ENCODE peak calls at places on chromosomes 5 and 9, in nine cellular contexts. N is IMR-90; S is astrocyte of the cerebellum; X is CD4-positive, alpha-beta memory T cell; M is suprapubic skin; L is cardiac fibroblast; C is upper lobe of right lung; K is GM23338; Y is NB4. W is an unnamed sample.

GRCh38 chr5:1511651-1512540 is 11.9 kb downstream of the LPCAT1 start:
- DNase-seq in N (peak), K (no peak), S (no peak), L (peak), M (peak), X (no peak), Y (peak), C (peak), W (no peak)

GRCh38 chr9:125969868-125970267 is 222.7 kb downstream of the PBX3 start:
- DNase-seq in S (no peak), N (no peak), M (no peak), C (no peak), L (no peak), Y (no peak), K (no peak), X (no peak), W (no peak)

GRCh38 chr5:8691221-8691620 is 822.3 kb downstream of the MTRR start:
- DNase-seq in L (no peak), X (no peak), N (no peak), M (no peak), Y (no peak), S (no peak), C (no peak), K (no peak), W (no peak)

GRCh38 chr5:16588434-16589214 is 28.2 kb downstream of the RETREG1 start:
- DNase-seq in C (no peak), K (no peak), Y (no peak), S (no peak), X (no peak), L (no peak), M (no peak), N (no peak), W (no peak)

GRCh38 chr9:117622347-117622746 is 81.9 kb upstream of the TLR4 start:
- DNase-seq in X (no peak), L (peak), C (no peak), K (peak), S (no peak), M (no peak), Y (peak), N (no peak), W (no peak)

GRCh38 chr9:96858670-96859069 is 4.4 kb upstream of the ZNF782 start:
- DNase-seq in Y (no peak), M (no peak), X (no peak), L (no peak), C (no peak), N (no peak), K (no peak), S (no peak), W (no peak)

GRCh38 chr9:116494815-116495634 is 192.1 kb upstream of the TRIM32 start:
- DNase-seq in L (peak), X (peak), N (no peak), M (no peak), K (peak), Y (peak), S (no peak), C (no peak), W (no peak)

GRCh38 chr9:20355022-20355421 is 267.3 kb downstream of the MLLT3 start:
- DNase-seq in S (no peak), N (peak), L (peak), C (no peak), X (no peak), Y (no peak), K (no peak), M (no peak), W (no peak)

GRCh38 chr5:108148715-108149139 is 233.2 kb downstream of the FBXL17 start:
- DNase-seq in N (peak), Y (peak), C (no peak), K (peak), S (peak), L (peak), X (no peak), M (no peak), W (no peak)

GRCh38 chr5:139700711-139701693 is 52.9 kb downstream of the CXXC5 start:
- DNase-seq in L (no peak), X (no peak), M (no peak), N (no peak), S (no peak), Y (peak), C (no peak), K (peak), W (no peak)

GRCh38 chr5:56840597-56840996 is 25.2 kb downstream of the MAP3K1 start:
- DNase-seq in K (no peak), M (no peak), L (no peak), C (no peak), Y (no peak), S (no peak), X (no peak), N (no peak), W (no peak)

GRCh38 chr5:110048508-110048907 is 358.8 kb downstream of the MAN2A1 start:
- DNase-seq in S (no peak), Y (no peak), C (no peak), N (no peak), M (no peak), L (no peak), K (peak), X (no peak), W (no peak)

GRCh38 chr9:15277400-15278137 is 29.4 kb downstream of the TTC39B start:
- DNase-seq in Y (peak), K (peak), M (no peak), S (peak), X (peak), C (no peak), N (peak), L (peak), W (no peak)

GRCh38 chr5:142506046-142506445 is 179.8 kb downstream of the FGF1 start:
- DNase-seq in Y (no peak), N (peak), S (peak), C (no peak), X (no peak), M (no peak), K (no peak), L (peak), W (peak)

GRCh38 chr5:16579142-16579541 is 37.7 kb downstream of the RETREG1 start:
- DNase-seq in M (no peak), X (no peak), K (no peak), L (no peak), S (no peak), Y (no peak), N (no peak), C (no peak), W (no peak)

GRCh38 chr9:27618066-27618465 is 44.8 kb upstream of the C9orf72 start:
- DNase-seq in L (no peak), Y (no peak), M (no peak), N (no peak), S (no peak), K (no peak), C (no peak), X (no peak), W (no peak)

GRCh38 chr9:79184821-79185220 is 386.9 kb upstream of the TLE4 start:
- DNase-seq in N (peak), Y (no peak), K (no peak), M (no peak), S (no peak), L (no peak), C (no peak), X (no peak), W (no peak)

GRCh38 chr9:119556129-119556875 is 187.1 kb upstream of the BRINP1 start:
- DNase-seq in M (peak), X (peak), Y (peak), C (peak), K (peak), L (peak), S (peak), N (peak), W (peak)
- H3K4me3 ChIP-seq in M (peak), X (no peak), Y (no peak), C (peak), K (peak), L (peak), S (peak), N (peak), W (peak)

DNA sequence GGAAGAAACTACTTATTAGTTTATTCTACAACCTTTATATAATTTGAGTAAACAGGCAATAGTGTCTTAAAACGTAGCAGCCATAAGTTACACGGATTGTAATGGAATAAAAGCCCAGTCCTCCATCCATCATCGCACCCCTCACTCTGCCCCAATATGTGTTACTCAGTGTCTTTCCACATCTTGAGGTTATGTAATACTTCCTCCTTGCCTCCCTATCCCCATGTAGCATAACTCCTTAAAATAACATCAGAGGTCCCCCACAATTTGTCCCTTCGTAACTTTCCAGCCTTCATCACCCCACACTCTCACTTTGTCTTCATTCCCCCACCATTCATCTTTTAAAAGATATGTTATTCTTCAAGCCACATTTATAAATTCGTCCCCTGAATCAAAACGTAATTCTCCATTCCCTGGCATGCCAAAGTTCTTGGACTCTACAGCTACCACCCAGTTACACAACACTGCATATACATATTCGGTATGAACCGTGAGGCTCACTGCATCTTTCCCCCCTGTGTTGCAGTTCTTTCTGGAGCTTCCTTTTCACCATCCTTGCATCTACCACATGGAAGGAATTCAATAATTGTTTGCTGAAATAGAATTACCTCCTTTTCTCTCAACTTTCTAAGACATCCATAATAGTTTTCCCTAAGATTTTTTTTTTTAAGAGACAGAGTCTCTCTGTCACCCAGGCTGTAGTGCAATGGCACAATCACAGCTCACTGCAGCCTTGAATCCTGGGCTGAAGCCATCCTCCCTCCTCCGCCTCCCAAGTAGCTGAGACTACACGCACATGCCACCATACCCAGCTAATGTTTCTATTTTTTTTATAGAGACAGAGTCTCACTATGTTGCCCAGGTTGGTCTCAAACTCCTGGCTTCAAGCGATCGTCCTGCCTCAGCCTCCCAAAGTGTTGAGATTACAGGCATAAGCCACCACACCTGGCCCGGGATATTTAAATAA is 3.4 kb downstream of the LPAR1 start:
- DNase-seq in S (no peak), Y (peak), M (no peak), N (peak), X (no peak), K (no peak), C (no peak), L (peak), W (no peak)
- H3K4me3 ChIP-seq in S (no peak), Y (no peak), M (peak), N (peak), X (no peak), K (no peak), C (no peak), L (no peak), W (no peak)

GRCh38 chr5:146331257-146331822 is 7.3 kb upstream of the POU4F3 start:
- DNase-seq in N (no peak), M (no peak), S (no peak), K (peak), Y (no peak), C (no peak), L (no peak), X (no peak), W (no peak)

GRCh38 chr5:146337928-146338327 is 711 bp upstream of the POU4F3 start:
- DNase-seq in N (no peak), M (no peak), X (no peak), L (no peak), C (no peak), Y (no peak), S (no peak), K (no peak), W (no peak)

GRCh38 chr5:146336197-146336596 is 2.4 kb upstream of the POU4F3 start:
- DNase-seq in L (no peak), K (no peak), S (no peak), N (no peak), M (no peak), C (no peak), X (no peak), Y (no peak), W (no peak)

GRCh38 chr5:146337264-146337904 is 1.3 kb upstream of the POU4F3 start:
- DNase-seq in L (no peak), C (no peak), X (no peak), K (peak), S (no peak), M (no peak), N (no peak), Y (no peak), W (no peak)

GRCh38 chr5:146334074-146334533 is 4.5 kb upstream of the POU4F3 start:
- DNase-seq in K (peak), S (no peak), C (no peak), X (no peak), L (no peak), Y (no peak), N (no peak), M (no peak), W (no peak)
- H3K4me3 ChIP-seq in K (peak), S (no peak), C (no peak), X (no peak), L (no peak), Y (no peak), N (no peak), M (no peak), W (no peak)

GRCh38 chr5:100889165-100889564 is 13.9 kb downstream of the ST8SIA4 start:
- DNase-seq in N (no peak), L (peak), C (no peak), S (no peak), K (no peak), X (peak), Y (peak), M (no peak), W (no peak)

GRCh38 chr5:100890514-100891008 is 12.5 kb downstream of the ST8SIA4 start:
- DNase-seq in K (no peak), L (peak), M (no peak), N (no peak), S (no peak), X (no peak), C (no peak), Y (peak), W (no peak)

GRCh38 chr5:100889896-100890295 is 13.2 kb downstream of the ST8SIA4 start:
- DNase-seq in M (no peak), K (no peak), S (no peak), L (peak), N (no peak), Y (no peak), X (no peak), C (no peak), W (no peak)
- H3K4me3 ChIP-seq in M (peak), K (no peak), S (no peak), L (no peak), N (no peak), Y (peak), X (peak), C (peak), W (no peak)

GRCh38 chr5:132277971-132278964 is 15.9 kb upstream of the SLC22A4 start:
- DNase-seq in Y (no peak), M (peak), S (no peak), K (peak), X (no peak), L (no peak), C (no peak), N (no peak), W (no peak)
- H3K4me3 ChIP-seq in Y (no peak), M (no peak), S (no peak), K (no peak), X (no peak), L (no peak), C (no peak), N (no peak), W (no peak)

GRCh38 chr9:16445141-16445920 is 425.1 kb downstream of the BNC2 start:
- DNase-seq in L (peak), Y (no peak), C (no peak), K (no peak), S (no peak), M (no peak), N (peak), X (no peak), W (no peak)

DNA sequence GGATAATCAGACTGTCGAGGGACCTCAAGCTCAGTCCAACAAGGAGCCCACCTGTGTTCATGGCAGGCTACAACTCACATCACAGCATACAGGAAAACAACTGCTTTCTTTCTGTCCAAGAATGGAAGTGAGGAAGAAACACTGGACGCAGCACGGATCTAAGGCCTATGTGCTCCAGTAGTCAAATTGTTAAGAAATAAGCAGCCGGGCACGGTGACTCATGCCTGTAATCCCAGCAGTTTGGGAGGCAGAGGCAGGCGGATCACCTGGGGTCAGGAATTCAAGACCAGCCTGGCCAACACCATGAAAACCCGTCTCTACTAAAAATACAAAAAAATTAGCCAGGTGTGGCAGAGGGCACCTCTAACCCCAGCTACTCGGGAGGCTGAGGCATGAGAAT is 427.8 kb downstream of the BNC2 start:
- DNase-seq in X (no peak), M (no peak), C (no peak), S (no peak), K (peak), N (peak), L (peak), Y (no peak), W (peak)
- H3K4me3 ChIP-seq in X (no peak), M (no peak), C (no peak), S (no peak), K (no peak), N (no peak), L (no peak), Y (no peak), W (no peak)

DNA sequence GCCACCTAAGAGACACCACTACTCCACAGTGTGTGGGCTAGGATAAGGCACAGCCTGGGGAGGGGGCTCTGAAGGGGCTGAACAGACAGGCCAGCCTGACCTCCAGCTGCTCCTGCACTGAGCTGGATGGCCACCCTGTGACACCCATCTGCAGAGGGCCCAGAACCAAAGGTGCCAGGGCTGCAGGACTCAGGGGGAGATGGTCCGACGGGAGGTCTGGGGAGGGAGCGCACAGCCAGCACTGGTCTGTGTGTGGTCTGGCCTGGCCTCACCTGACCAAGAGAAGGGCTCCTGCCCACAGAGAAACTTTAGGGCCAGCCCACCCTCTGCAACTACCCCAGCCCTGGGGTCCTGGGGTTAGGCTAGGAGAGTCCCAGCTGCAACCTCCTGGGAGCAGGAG is 789 bp downstream of the LTC4S start:
- DNase-seq in N (no peak), L (no peak), Y (no peak), C (no peak), X (no peak), M (peak), K (no peak), S (no peak), W (no peak)
- H3K4me3 ChIP-seq in N (no peak), L (peak), Y (peak), C (peak), X (peak), M (peak), K (peak), S (no peak), W (no peak)

GRCh38 chr5:143850050-143850713 is 38.2 kb downstream of the HMHB1 start:
- DNase-seq in C (no peak), L (no peak), S (no peak), K (no peak), Y (no peak), X (no peak), N (no peak), M (no peak), W (no peak)

DNA sequence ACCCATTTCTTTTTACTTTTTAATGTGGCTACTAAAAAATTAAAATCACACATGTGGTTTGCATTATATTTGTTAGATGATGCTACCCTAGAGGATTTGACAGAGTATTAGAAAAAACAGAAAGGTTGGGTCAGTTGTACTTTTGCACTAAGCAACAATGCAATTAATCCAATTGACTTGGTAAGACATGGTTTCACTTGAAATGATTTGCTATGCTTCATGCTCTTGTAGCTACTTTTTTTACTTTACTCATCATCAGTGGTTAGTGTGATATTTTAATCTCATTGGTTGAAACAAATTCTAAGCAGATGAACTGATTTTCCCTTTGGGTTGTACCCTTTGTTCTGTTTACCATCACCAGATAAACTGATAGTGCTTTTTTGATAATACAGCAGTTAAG is 39.4 kb downstream of the HMHB1 start:
- DNase-seq in K (no peak), S (no peak), Y (no peak), L (no peak), C (no peak), M (no peak), N (no peak), X (no peak), W (no peak)
- H3K4me3 ChIP-seq in K (no peak), S (no peak), Y (no peak), L (no peak), C (no peak), M (no peak), N (no peak), X (no peak), W (no peak)